ENCODE peak calls at places on chromosomes 3 and 15, in eight cellular contexts. B is hepatocyte, X is HCT116, M is MM.1S, L is nephron progenitor cell, U is mesothelial cell of epicardium, A is lung, Z is coronary artery. S is an unnamed sample.

GRCh38 chr3:39267631-39268553 is 11.9 kb downstream of the CX3CR1 start:
- DNase-seq in B (no peak), X (no peak), M (no peak), L (no peak), U (no peak), A (no peak), Z (no peak), S (no peak)

GRCh38 chr3:52532838-52533622 is 627 bp downstream of the NT5DC2 start:
- DNase-seq in B (peak; percentile 56), X (no peak), M (no peak), L (peak; percentile 59), U (peak; percentile 22), A (no peak), Z (peak; percentile 78), S (no peak)

GRCh38 chr15:90315276-90315982 is 36.7 kb upstream of the ZNF774 start:
- DNase-seq in B (peak; percentile 51), X (no peak), M (no peak), L (peak; percentile 35), U (no peak), A (peak; percentile 73), Z (peak; percentile 91), S (peak; percentile 25)

GRCh38 chr3:57152150-57152549 is 13.0 kb downstream of the IL17RD start:
- DNase-seq in B (no peak), X (no peak), M (no peak), L (peak; percentile 53), U (no peak), A (no peak), Z (peak; percentile 69), S (no peak)

GRCh38 chr15:39153718-39154117 is 427.2 kb upstream of the THBS1 start:
- DNase-seq in B (peak; percentile 30), X (no peak), M (no peak), L (no peak), U (no peak), A (no peak), Z (no peak), S (no peak)

GRCh38 chr15:27492021-27492621 is 521.1 kb downstream of the GABRG3 start:
- DNase-seq in B (no peak), X (no peak), M (no peak), L (no peak), U (no peak), A (no peak), Z (no peak), S (no peak)

GRCh38 chr3:192892981-192893827 is 24.5 kb downstream of the MB21D2 start:
- DNase-seq in B (peak; percentile 55), X (peak; percentile 84), M (peak; percentile 98), L (peak; percentile 19), U (no peak), A (peak; percentile 58), Z (no peak), S (peak; percentile 81)

GRCh38 chr3:111963424-111963823 is 15.4 kb upstream of the ABHD10 start:
- DNase-seq in B (no peak), X (peak; percentile 62), M (no peak), L (no peak), U (no peak), A (no peak), Z (no peak), S (peak; percentile 82)

GRCh38 chr3:143883151-143883550 is 34.9 kb upstream of the SLC9A9 start:
- DNase-seq in B (no peak), X (no peak), M (no peak), L (no peak), U (no peak), A (no peak), Z (no peak), S (no peak)

GRCh38 chr3:55491296-55491816 is 4.2 kb upstream of the WNT5A start:
- DNase-seq in B (peak; percentile 40), X (no peak), M (no peak), L (no peak), U (no peak), A (no peak), Z (no peak), S (peak; percentile 93)

GRCh38 chr15:63856711-63857458 is 23.1 kb upstream of the HERC1 start:
- DNase-seq in B (no peak), X (no peak), M (no peak), L (no peak), U (no peak), A (no peak), Z (no peak), S (peak; percentile 90)

DNA sequence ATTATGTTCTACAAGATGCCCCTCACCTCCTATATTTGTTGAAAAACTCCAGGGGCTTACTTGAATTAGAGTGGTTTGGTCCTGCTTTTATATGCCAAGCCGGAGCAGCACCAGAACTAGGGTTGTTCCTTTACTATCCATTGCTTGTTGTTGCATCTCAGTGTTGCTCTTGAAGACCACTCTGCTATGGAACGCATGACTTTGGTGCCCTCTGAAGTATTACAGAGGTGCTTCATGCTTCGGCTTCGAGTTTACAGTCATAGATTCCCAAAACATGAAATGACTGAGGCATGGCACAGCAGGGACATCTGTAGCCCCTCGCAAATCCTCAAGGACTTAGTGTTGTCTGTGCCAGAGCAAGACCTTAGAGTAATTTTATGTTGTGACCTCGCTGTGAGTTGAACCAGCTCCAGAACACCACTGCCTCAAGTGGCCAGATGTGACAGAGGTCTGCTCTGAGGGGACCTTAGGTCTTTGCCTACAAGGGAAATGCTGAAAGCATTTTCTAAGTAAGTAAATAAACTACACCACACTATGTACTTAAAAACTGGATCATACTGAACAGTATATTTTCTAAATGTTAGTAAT is 67.2 kb upstream of the SIAH2 start:
- DNase-seq in B (peak; percentile 17), X (peak; percentile 15), M (peak; percentile 21), L (no peak), U (no peak), A (no peak), Z (no peak), S (no peak)
- TF ChIP-seq CTCF in B (peak; percentile 27), X (peak; percentile 23), M (peak; percentile 49), L (peak; percentile 26), U (no peak), A (no peak), Z (no peak), S (peak; percentile 31)

GRCh38 chr3:101495552-101495951 is 17.5 kb downstream of the SENP7 start:
- DNase-seq in B (no peak), X (no peak), M (no peak), L (no peak), U (no peak), A (no peak), Z (no peak), S (no peak)
- TF ChIP-seq CTCF in B (no peak), X (no peak), M (no peak), L (no peak), U (no peak), A (no peak), Z (no peak), S (peak; percentile 24)

GRCh38 chr3:14263317-14264005 is 84.8 kb downstream of the LSM3 start:
- DNase-seq in B (no peak), X (no peak), M (no peak), L (no peak), U (no peak), A (no peak), Z (no peak), S (no peak)

GRCh38 chr3:14266361-14266760 is 87.7 kb downstream of the LSM3 start:
- DNase-seq in B (peak; percentile 58), X (no peak), M (no peak), L (no peak), U (no peak), A (no peak), Z (no peak), S (peak; percentile 88)

GRCh38 chr3:14267976-14268375 is 89.4 kb downstream of the LSM3 start:
- DNase-seq in B (no peak), X (no peak), M (no peak), L (no peak), U (no peak), A (no peak), Z (no peak), S (peak; percentile 12)

GRCh38 chr3:14262867-14263266 is 84.2 kb downstream of the LSM3 start:
- DNase-seq in B (no peak), X (no peak), M (no peak), L (no peak), U (no peak), A (no peak), Z (no peak), S (no peak)

GRCh38 chr3:14265246-14265962 is 86.8 kb downstream of the LSM3 start:
- DNase-seq in B (peak; percentile 81), X (no peak), M (no peak), L (no peak), U (no peak), A (no peak), Z (no peak), S (peak; percentile 59)
- TF ChIP-seq CTCF in B (no peak), X (no peak), M (no peak), L (no peak), U (no peak), A (no peak), Z (no peak), S (no peak)

GRCh38 chr3:138688871-138689299 is 80.3 kb downstream of the FAIM start:
- DNase-seq in B (no peak), X (no peak), M (peak; percentile 79), L (no peak), U (no peak), A (no peak), Z (no peak), S (no peak)
- TF ChIP-seq CTCF in B (no peak), X (no peak), M (peak; percentile 42), L (no peak), U (no peak), A (no peak), Z (no peak), S (no peak)

DNA sequence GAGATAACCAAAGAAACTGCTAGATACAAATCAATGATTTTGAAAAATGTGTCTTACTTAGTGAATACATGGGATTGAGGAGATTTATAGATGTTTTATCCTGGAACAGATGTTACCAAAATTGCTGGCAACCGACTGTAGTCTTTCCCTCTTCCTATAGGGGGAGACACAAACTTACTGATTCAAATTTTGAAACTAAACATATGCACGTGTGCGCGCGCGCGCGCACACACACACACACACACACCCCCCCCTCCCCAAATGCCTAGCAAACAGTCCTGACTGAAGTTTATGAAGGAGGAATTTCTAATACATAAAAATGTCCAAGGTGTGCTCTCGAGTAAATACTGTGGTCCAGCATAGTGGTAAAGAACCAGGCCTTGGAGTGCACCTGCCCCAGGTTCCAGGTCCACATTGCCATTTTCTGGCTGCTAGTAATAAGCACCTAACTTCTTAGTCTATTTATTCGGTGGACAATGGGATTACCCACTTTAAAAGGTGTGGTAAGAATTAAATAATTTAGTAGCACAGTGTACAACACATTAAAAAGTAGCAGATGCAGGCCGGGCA is 18.5 kb upstream of the C3orf62 start:
- DNase-seq in B (no peak), X (peak; percentile 22), M (no peak), L (peak; percentile 11), U (no peak), A (no peak), Z (no peak), S (peak; percentile 33)
- TF ChIP-seq CTCF in B (peak; percentile 55), X (peak; percentile 55), M (peak; percentile 60), L (peak; percentile 49), U (peak; percentile 58), A (peak; percentile 15), Z (peak; percentile 8), S (peak; percentile 81)